ENCODE peak calls at places on chromosomes 7 and 10, in eight cellular contexts. O, E, R, H, C, A, I and P are unnamed samples.

GRCh38 chr10:42932735-42933453 is 144.0 kb upstream of the RET start:
- DNase-seq in O (no peak), E (peak; percentile 55), R (no peak), H (no peak), C (no peak), A (no peak), I (no peak), P (no peak)

GRCh38 chr7:31000161-31000693 is 36.5 kb downstream of the GHRHR start:
- DNase-seq in O (no peak), E (no peak), R (no peak), H (no peak), C (no peak), A (no peak), I (peak; percentile 46), P (no peak)

GRCh38 chr7:147809785-147810184 is 780.8 kb upstream of the C7orf33 start:
- DNase-seq in O (no peak), E (no peak), R (no peak), H (no peak), C (no peak), A (no peak), I (no peak), P (no peak)

GRCh38 chr7:150948791-150949251 is 29.3 kb downstream of the KCNH2 start:
- DNase-seq in O (no peak), E (no peak), R (no peak), H (peak; percentile 65), C (no peak), A (no peak), I (no peak), P (no peak)

GRCh38 chr7:106119719-106120118 is 7.6 kb upstream of the SYPL1 start:
- DNase-seq in O (no peak), E (no peak), R (no peak), H (no peak), C (no peak), A (no peak), I (no peak), P (no peak)

GRCh38 chr10:9038146-9038714 is 983.7 kb downstream of the GATA3 start:
- DNase-seq in O (no peak), E (no peak), R (no peak), H (no peak), C (no peak), A (no peak), I (no peak), P (no peak)

GRCh38 chr7:130875901-130876300 is 141.9 kb upstream of the KLF14 start:
- DNase-seq in O (no peak), E (no peak), R (no peak), H (no peak), C (no peak), A (no peak), I (no peak), P (no peak)

GRCh38 chr7:34315032-34315431 is 343.0 kb upstream of the NPSR1 start:
- DNase-seq in O (no peak), E (no peak), R (no peak), H (no peak), C (no peak), A (no peak), I (peak; percentile 87), P (peak; percentile 80)

GRCh38 chr10:28382520-28383269 is 79.8 kb upstream of the MPP7 start:
- DNase-seq in O (no peak), E (no peak), R (no peak), H (no peak), C (no peak), A (no peak), I (peak; percentile 18), P (peak; percentile 22)

GRCh38 chr10:59907918-59908807 is 1.8 kb upstream of the CCDC6 start:
- DNase-seq in O (peak; percentile 78), E (no peak), R (peak; percentile 73), H (no peak), C (peak; percentile 14), A (peak; percentile 33), I (peak; percentile 96), P (peak; percentile 94)

GRCh38 chr10:119250641-119251314 is 43.4 kb downstream of the GRK5 start:
- DNase-seq in O (no peak), E (no peak), R (no peak), H (no peak), C (no peak), A (no peak), I (peak; percentile 96), P (peak; percentile 95)

GRCh38 chr10:5089869-5090268 is 4.3 kb upstream of the AKR1C3 start:
- DNase-seq in O (peak; percentile 38), E (no peak), R (peak; percentile 11), H (no peak), C (no peak), A (no peak), I (peak; percentile 58), P (peak; percentile 41)

GRCh38 chr7:76146374-76146773 is 55.3 kb upstream of the SRRM3 start:
- DNase-seq in O (no peak), E (no peak), R (no peak), H (no peak), C (no peak), A (no peak), I (no peak), P (no peak)

GRCh38 chr7:28081016-28081415 is 99.6 kb downstream of the JAZF1 start:
- DNase-seq in O (no peak), E (no peak), R (no peak), H (no peak), C (no peak), A (no peak), I (no peak), P (no peak)